ENCODE peak calls at places on chromosome 22, in ten cellular contexts. W is astrocyte of the spinal cord, P is uterus, H is pancreas, I is ovary, B is HCT116, S is cardiac fibroblast, C is heart left ventricle, F is transverse colon, G is tibial nerve. Q is an unnamed sample.

GRCh38 chr22:36594569-36594968 is 65.6 kb upstream of the EIF3D start:
- DNase-seq in W (no peak), P (no peak), H (no peak), I (no peak), B (no peak), S (no peak), C (no peak), F (no peak), G (no peak), Q (no peak)

GRCh38 chr22:20427945-20428417 is 9.6 kb downstream of the SCARF2 start:
- DNase-seq in W (no peak), P (no peak), H (no peak), I (no peak), B (no peak), S (no peak), C (no peak), F (no peak), G (no peak), Q (no peak)

GRCh38 chr22:31926969-31927368 is 17.4 kb upstream of the YWHAH start:
- DNase-seq in W (no peak), P (no peak), H (no peak), I (no peak), B (no peak), S (no peak), C (no peak), F (no peak), G (no peak), Q (no peak)

GRCh38 chr22:36422287-36423014 is 34.7 kb upstream of the MYH9 start:
- DNase-seq in W (no peak), P (no peak), H (no peak), I (no peak), B (no peak), S (no peak), C (no peak), F (no peak), G (no peak), Q (no peak)

GRCh38 chr22:32996276-32996675 is 61.9 kb downstream of the SYN3 start:
- DNase-seq in W (no peak), P (no peak), H (no peak), I (no peak), B (no peak), S (no peak), C (no peak), F (no peak), G (no peak), Q (no peak)

GRCh38 chr22:42997577-42997976 is 17.4 kb downstream of the PACSIN2 start:
- DNase-seq in W (no peak), P (no peak), H (no peak), I (no peak), B (no peak), S (no peak), C (no peak), F (no peak), G (no peak), Q (no peak)

GRCh38 chr22:49753961-49754673 is 73.6 kb downstream of the BRD1 start:
- DNase-seq in W (no peak), P (no peak), H (no peak), I (no peak), B (no peak), S (no peak), C (no peak), F (no peak), G (no peak), Q (no peak)

GRCh38 chr22:47283616-47284270 is 521.3 kb downstream of the TBC1D22A start:
- DNase-seq in W (no peak), P (no peak), H (no peak), I (no peak), B (no peak), S (no peak), C (no peak), F (no peak), G (no peak), Q (no peak)

GRCh38 chr22:28759861-28760560 is 12.5 kb upstream of the CCDC117 start:
- DNase-seq in W (peak), P (no peak), H (no peak), I (no peak), B (no peak), S (no peak), C (no peak), F (no peak), G (no peak), Q (peak)

GRCh38 chr22:47282851-47283250 is 520.4 kb downstream of the TBC1D22A start:
- DNase-seq in W (no peak), P (no peak), H (no peak), I (no peak), B (no peak), S (no peak), C (no peak), F (no peak), G (no peak), Q (no peak)

GRCh38 chr22:20997536-20998257 is 4.2 kb downstream of the THAP7 start:
- DNase-seq in W (no peak), P (no peak), H (no peak), I (no peak), B (no peak), S (no peak), C (no peak), F (no peak), G (no peak), Q (no peak)

GRCh38 chr22:26904483-26904882 is 247.1 kb downstream of the MIAT start:
- DNase-seq in W (no peak), P (no peak), H (no peak), I (no peak), B (no peak), S (no peak), C (no peak), F (no peak), G (no peak), Q (no peak)

GRCh38 chr22:44723801-44724200 is 21.8 kb downstream of the PRR5 start:
- DNase-seq in W (no peak), P (no peak), H (no peak), I (no peak), B (peak), S (peak), C (no peak), F (no peak), G (no peak), Q (no peak)

GRCh38 chr22:24002849-24003248 is 2.4 kb downstream of the GSTT4 start:
- DNase-seq in W (no peak), P (no peak), H (no peak), I (no peak), B (no peak), S (no peak), C (no peak), F (no peak), G (no peak), Q (peak)

GRCh38 chr22:27730649-27731433 is 70.7 kb downstream of the MN1 start:
- DNase-seq in W (no peak), P (no peak), H (no peak), I (no peak), B (no peak), S (no peak), C (no peak), F (no peak), G (no peak), Q (no peak)

GRCh38 chr22:36163497-36163896 is 2.9 kb upstream of the APOL3 start:
- DNase-seq in W (no peak), P (no peak), H (no peak), I (no peak), B (no peak), S (no peak), C (no peak), F (no peak), G (no peak), Q (no peak)

GRCh38 chr22:24867327-24868022 is 61.5 kb downstream of the SGSM1 start:
- DNase-seq in W (no peak), P (no peak), H (no peak), I (no peak), B (no peak), S (no peak), C (no peak), F (no peak), G (no peak), Q (no peak)

GRCh38 chr22:36885474-36885873 is 24.7 kb downstream of the NCF4 start:
- DNase-seq in W (no peak), P (no peak), H (no peak), I (no peak), B (no peak), S (peak), C (no peak), F (no peak), G (no peak), Q (no peak)

GRCh38 chr22:24331468-24332440 is 61.1 kb downstream of the SPECC1L start:
- DNase-seq in W (no peak), P (no peak), H (no peak), I (no peak), B (no peak), S (no peak), C (no peak), F (no peak), G (no peak), Q (no peak)

GRCh38 chr22:45612451-45612901 is 59.2 kb upstream of the ATXN10 start:
- DNase-seq in W (peak), P (peak), H (no peak), I (no peak), B (no peak), S (peak), C (peak), F (no peak), G (peak), Q (peak)

GRCh38 chr22:45460288-45461109 is 42.2 kb upstream of the FBLN1 start:
- DNase-seq in W (peak), P (peak), H (peak), I (peak), B (no peak), S (peak), C (peak), F (peak), G (peak), Q (peak)

GRCh38 chr22:42314709-42315391 is 44.4 kb upstream of the TCF20 start:
- DNase-seq in W (no peak), P (no peak), H (no peak), I (no peak), B (no peak), S (no peak), C (no peak), F (no peak), G (no peak), Q (no peak)

GRCh38 chr22:33537059-33537458 is 383.2 kb downstream of the LARGE1 start:
- DNase-seq in W (no peak), P (no peak), H (no peak), I (no peak), B (no peak), S (no peak), C (no peak), F (no peak), G (no peak), Q (no peak)

GRCh38 chr22:37167176-37167980 is 17.7 kb upstream of the IL2RB start:
- DNase-seq in W (no peak), P (no peak), H (no peak), I (peak), B (no peak), S (no peak), C (peak), F (peak), G (no peak), Q (no peak)

GRCh38 chr22:37230673-37231405 is 13.2 kb downstream of the RAC2 start:
- DNase-seq in W (no peak), P (no peak), H (no peak), I (no peak), B (no peak), S (no peak), C (no peak), F (peak), G (no peak), Q (no peak)

GRCh38 chr22:50530280-50530856 is 556 bp upstream of the TYMP start:
- DNase-seq in W (peak), P (peak), H (peak), I (peak), B (peak), S (peak), C (peak), F (peak), G (peak), Q (peak)

GRCh38 chr22:20629401-20629800 is 122.0 kb downstream of the MED15 start:
- DNase-seq in W (no peak), P (no peak), H (no peak), I (no peak), B (no peak), S (no peak), C (no peak), F (no peak), G (no peak), Q (no peak)

GRCh38 chr22:43378011-43378704 is 33.7 kb upstream of the MPPED1 start:
- DNase-seq in W (peak), P (no peak), H (peak), I (peak), B (no peak), S (peak), C (no peak), F (peak), G (no peak), Q (no peak)

GRCh38 chr22:21041937-21042336 is 3.8 kb upstream of the LRRC74B start:
- DNase-seq in W (peak), P (no peak), H (no peak), I (no peak), B (no peak), S (peak), C (peak), F (no peak), G (no peak), Q (peak)

GRCh38 chr22:46114518-46115387 is 35.6 kb upstream of the PPARA start:
- DNase-seq in W (no peak), P (peak), H (peak), I (peak), B (no peak), S (no peak), C (no peak), F (no peak), G (no peak), Q (peak)

GRCh38 chr22:20438066-20438677 is 547 bp upstream of the SCARF2 start:
- DNase-seq in W (peak), P (peak), H (no peak), I (no peak), B (no peak), S (peak), C (no peak), F (no peak), G (no peak), Q (peak)

GRCh38 chr22:17117400-17117799 is 3.8 kb downstream of the TMEM121B start:
- DNase-seq in W (no peak), P (no peak), H (no peak), I (no peak), B (no peak), S (no peak), C (no peak), F (no peak), G (no peak), Q (no peak)

GRCh38 chr22:20562607-20563463 is 55.4 kb downstream of the MED15 start:
- DNase-seq in W (no peak), P (no peak), H (no peak), I (peak), B (no peak), S (no peak), C (no peak), F (no peak), G (no peak), Q (no peak)

GRCh38 chr22:24060375-24060788 is 49.3 kb downstream of the CABIN1 start:
- DNase-seq in W (peak), P (no peak), H (no peak), I (no peak), B (no peak), S (peak), C (no peak), F (no peak), G (no peak), Q (peak)

GRCh38 chr22:37176464-37177061 is 11.5 kb downstream of the C1QTNF6 start:
- DNase-seq in W (peak), P (peak), H (no peak), I (peak), B (no peak), S (peak), C (peak), F (peak), G (peak), Q (peak)

GRCh38 chr22:36546932-36547331 is 18.0 kb upstream of the EIF3D start:
- DNase-seq in W (peak), P (no peak), H (no peak), I (no peak), B (peak), S (peak), C (no peak), F (no peak), G (no peak), Q (peak)

GRCh38 chr22:42418811-42419243 is 13.4 kb downstream of the NFAM1 start:
- DNase-seq in W (no peak), P (no peak), H (no peak), I (no peak), B (no peak), S (no peak), C (no peak), F (no peak), G (no peak), Q (no peak)

GRCh38 chr22:41417622-41418390 is 28.8 kb downstream of the TOB2 start:
- DNase-seq in W (peak), P (peak), H (peak), I (peak), B (no peak), S (peak), C (peak), F (peak), G (peak), Q (peak)

GRCh38 chr22:34781676-34782075 is 284.3 kb upstream of the ISX start:
- DNase-seq in W (no peak), P (no peak), H (no peak), I (no peak), B (no peak), S (no peak), C (no peak), F (no peak), G (no peak), Q (no peak)

GRCh38 chr22:34776827-34777226 is 289.1 kb upstream of the ISX start:
- DNase-seq in W (no peak), P (no peak), H (no peak), I (no peak), B (no peak), S (no peak), C (no peak), F (no peak), G (no peak), Q (no peak)
- TF ChIP-seq CTCF in W (no peak), P (no peak), H (no peak), I (no peak), B (no peak), S (no peak), C (no peak), F (no peak), G (no peak), Q (no peak)

DNA sequence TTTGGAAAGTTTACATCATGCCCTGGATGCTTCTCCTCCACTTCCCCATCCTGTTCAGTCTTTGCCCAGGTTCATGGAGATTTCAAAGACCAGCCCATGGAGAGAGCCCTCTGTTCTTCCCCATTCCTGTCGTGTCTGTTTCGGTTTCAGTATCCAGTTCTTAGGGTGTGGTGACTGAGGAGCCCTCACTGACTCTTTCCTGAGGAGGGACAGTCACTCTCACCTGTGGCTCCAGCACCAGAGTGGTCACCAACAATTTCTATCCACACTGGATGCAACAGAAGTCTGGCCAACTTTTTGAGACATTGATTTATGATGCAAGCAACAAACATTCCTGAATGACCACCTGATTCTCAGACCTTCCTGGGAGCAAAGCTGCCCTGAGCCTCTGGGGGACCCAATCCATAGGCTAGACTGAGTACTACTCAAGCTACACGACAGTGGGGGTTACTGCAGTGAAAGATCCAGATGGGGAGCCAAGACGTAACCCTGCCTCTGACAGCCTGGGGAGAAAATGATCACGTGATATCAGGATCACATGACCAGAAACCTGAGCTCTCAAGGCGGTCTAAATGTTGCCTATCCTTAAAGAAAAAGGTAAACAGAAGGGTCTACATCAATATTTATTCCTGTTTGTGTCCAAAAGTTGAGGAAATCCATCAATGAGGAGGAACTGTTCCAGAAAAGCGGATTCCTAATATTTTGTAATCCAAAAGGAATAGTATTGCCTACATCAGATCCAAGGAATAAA is 76.2 kb upstream of the VPREB1 start:
- DNase-seq in W (peak), P (no peak), H (peak), I (no peak), B (peak), S (peak), C (no peak), F (peak), G (no peak), Q (peak)
- H3K4me3 ChIP-seq in W (no peak), P (no peak), H (no peak), I (no peak), B (peak), S (no peak), C (no peak), F (no peak), G (no peak), Q (no peak)

DNA sequence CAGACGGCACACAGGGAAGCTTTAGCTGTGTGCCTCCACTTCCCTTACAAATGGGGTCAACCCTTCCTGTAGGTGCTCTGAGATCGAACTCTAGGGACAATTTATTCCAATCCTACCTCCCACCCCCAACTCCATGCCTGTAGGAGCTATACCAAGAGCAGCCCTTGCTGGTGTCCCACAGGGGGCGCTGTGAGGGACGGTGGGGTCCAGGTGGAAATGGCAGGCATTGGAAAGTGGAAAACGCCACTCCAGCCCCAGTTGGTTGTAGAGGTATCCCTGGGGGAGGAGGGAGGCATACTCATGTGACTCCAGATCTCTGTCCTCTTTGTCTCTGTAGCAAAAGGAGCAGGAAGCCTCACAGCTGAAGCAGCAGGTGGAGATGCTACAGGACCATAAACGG is 161.3 kb downstream of the MYO18B start:
- DNase-seq in W (no peak), P (no peak), H (no peak), I (no peak), B (peak), S (no peak), C (no peak), F (no peak), G (no peak), Q (no peak)
- TF ChIP-seq CTCF in W (peak), P (no peak), H (no peak), I (no peak), B (peak), S (no peak), C (no peak), F (no peak), G (no peak), Q (no peak)

GRCh38 chr22:48442663-48443062 is 1385.0 kb downstream of the BRD1 start:
- DNase-seq in W (no peak), P (no peak), H (no peak), I (no peak), B (no peak), S (no peak), C (no peak), F (no peak), G (no peak), Q (no peak)
- H3K4me3 ChIP-seq in W (no peak), P (no peak), H (no peak), I (no peak), B (no peak), S (no peak), C (no peak), F (no peak), G (no peak), Q (no peak)

DNA sequence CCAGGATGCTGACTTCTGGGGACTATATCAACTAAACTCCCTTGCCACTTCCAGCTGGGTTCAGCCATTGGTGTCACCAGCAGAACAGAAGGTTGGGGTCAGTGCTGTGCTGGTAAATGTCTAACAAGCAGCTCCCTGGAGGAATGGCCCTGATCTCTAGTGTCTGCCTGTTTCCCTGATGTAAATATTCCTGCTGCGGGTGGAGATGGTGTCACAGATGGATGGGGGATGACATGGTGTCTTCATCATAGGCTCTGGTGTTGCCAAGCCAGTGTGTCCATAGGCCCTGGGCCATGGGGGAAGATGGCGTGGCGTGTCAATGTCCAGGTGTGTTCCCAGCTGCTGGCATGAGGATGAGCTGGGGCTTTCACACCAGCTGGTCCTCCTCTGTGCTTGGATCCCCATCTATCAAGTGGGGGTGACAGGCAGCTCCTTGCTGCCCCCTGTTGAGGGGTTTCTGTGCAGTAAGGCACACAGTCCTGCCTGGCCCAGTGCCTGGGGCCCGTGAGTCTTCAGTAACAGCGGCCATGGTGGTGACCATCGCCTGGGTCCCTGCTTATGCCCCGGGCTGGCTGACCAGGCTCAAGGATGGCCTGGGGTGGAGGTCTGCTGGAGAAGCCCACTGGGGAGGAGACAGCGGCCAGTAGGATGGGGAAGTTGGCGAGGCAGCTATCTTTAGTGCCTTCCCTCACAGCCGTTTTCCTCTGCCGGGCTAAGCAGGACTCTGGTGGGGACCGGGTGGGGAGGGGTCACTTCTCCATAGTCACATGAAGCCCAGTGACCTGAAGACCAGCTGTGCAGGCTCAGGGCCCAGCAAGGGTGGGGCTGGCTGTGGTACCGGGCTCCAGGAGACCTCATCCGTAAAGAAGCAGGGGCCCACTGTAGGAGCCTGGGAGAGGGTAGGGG is 12.7 kb downstream of the RPL3 start:
- DNase-seq in W (no peak), P (no peak), H (no peak), I (no peak), B (no peak), S (peak), C (no peak), F (peak), G (no peak), Q (peak)
- TF ChIP-seq CTCF in W (peak), P (no peak), H (no peak), I (no peak), B (peak), S (peak), C (peak), F (no peak), G (no peak), Q (peak)